ENCODE peak calls at places on chromosome 10, in five cellular contexts. I is gastrocnemius medialis, Y is lower lobe of right lung, K is PC-3, M is OCI-LY7. D is an unnamed sample. For H3K4me1, the result is how much of the 10 kb centered on the place peaks cover.

GRCh38 chr10:110840225-110840922 is 31.4 kb upstream of the PDCD4 start:
- DNase-seq in I (no peak), Y (peak), K (peak), M (no peak), D (no peak)

GRCh38 chr10:86535057-86535882 is 13.7 kb upstream of the WAPL start:
- DNase-seq in I (peak), Y (peak), K (peak), M (no peak), D (no peak)

GRCh38 chr10:88185830-88186229 is 322.4 kb downstream of the PTEN start:
- DNase-seq in I (no peak), Y (no peak), K (no peak), M (no peak), D (no peak)

GRCh38 chr10:34137955-34138354 is 677.1 kb downstream of the PARD3 start:
- DNase-seq in I (no peak), Y (no peak), K (peak), M (no peak), D (no peak)

GRCh38 chr10:37403776-37404175 is 278.4 kb downstream of the ANKRD30A start:
- DNase-seq in I (no peak), Y (no peak), K (peak), M (no peak), D (no peak)

GRCh38 chr10:19488592-19489280 is 327.5 kb upstream of the PLXDC2 start:
- DNase-seq in I (no peak), Y (peak), K (no peak), M (no peak), D (no peak)

GRCh38 chr10:106705576-106706526 is 458.7 kb downstream of the SORCS1 start:
- DNase-seq in I (no peak), Y (no peak), K (peak), M (peak), D (peak)

GRCh38 chr10:92544296-92544695 is 29.6 kb downstream of the IDE start:
- DNase-seq in I (no peak), Y (no peak), K (peak), M (peak), D (peak)

GRCh38 chr10:51630618-51631005 is 68.8 kb downstream of the CSTF2T start:
- DNase-seq in I (no peak), Y (no peak), K (no peak), M (no peak), D (no peak)

GRCh38 chr10:12177642-12178041 is 18.0 kb downstream of the NUDT5 start:
- DNase-seq in I (no peak), Y (no peak), K (peak), M (no peak), D (no peak)

GRCh38 chr10:71323407-71323806 is 4.3 kb downstream of the SLC29A3 start:
- DNase-seq in I (no peak), Y (no peak), K (no peak), M (peak), D (no peak)

DNA sequence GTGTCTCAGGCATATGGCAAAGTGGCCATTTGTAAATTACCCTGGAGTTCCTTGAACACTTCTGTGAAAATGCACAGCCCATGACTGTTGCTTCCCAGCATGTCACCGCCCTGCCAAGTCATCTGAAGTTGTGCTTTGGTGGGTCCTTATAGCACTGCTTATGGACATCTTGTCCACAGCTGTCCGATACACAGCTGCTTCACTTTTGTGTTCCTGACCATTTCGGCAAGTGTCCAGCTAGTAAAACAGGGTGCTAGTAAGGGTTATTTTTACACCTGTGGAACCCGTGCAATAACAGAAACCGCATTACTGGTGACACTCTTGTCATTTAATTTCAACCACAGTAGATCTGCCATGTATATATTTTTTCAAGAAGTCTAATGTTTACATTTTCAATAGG is 29.7 kb downstream of the PIP4K2A start:
- DNase-seq in I (no peak), Y (no peak), K (peak), M (no peak), D (no peak)
- H3K4me1 ChIP-seq in I (under half), Y (half or more), K (half or more), M (under half), D (under half)

GRCh38 chr10:126969310-126969709 is 64.1 kb downstream of the DOCK1 start:
- DNase-seq in I (no peak), Y (no peak), K (peak), M (no peak), D (peak)
- TF ChIP-seq CTCF in I (no peak), Y (peak), K (peak), M (no peak), D (peak)

GRCh38 chr10:5832946-5833345 is 19.7 kb upstream of the GDI2 start:
- DNase-seq in I (no peak), Y (no peak), K (peak), M (no peak), D (no peak)
- H3K27ac ChIP-seq in I (no peak), Y (no peak), K (no peak), M (no peak), D (no peak)

GRCh38 chr10:132408823-132409666 is 12.0 kb downstream of the PWWP2B start:
- DNase-seq in I (no peak), Y (peak), K (no peak), M (no peak), D (no peak)
- H3K4me1 ChIP-seq in I (under half), Y (half or more), K (under half), M (under half), D (under half)

GRCh38 chr10:91009121-91009520 is 88.2 kb upstream of the ANKRD1 start:
- DNase-seq in I (no peak), Y (no peak), K (no peak), M (no peak), D (no peak)

GRCh38 chr10:91010952-91011351 is 90.1 kb upstream of the ANKRD1 start:
- DNase-seq in I (no peak), Y (no peak), K (peak), M (no peak), D (no peak)

GRCh38 chr10:91006001-91006751 is 85.3 kb upstream of the ANKRD1 start:
- DNase-seq in I (peak), Y (peak), K (peak), M (peak), D (peak)

GRCh38 chr10:91006752-91007346 is 86.0 kb upstream of the ANKRD1 start:
- DNase-seq in I (no peak), Y (no peak), K (no peak), M (peak), D (no peak)

DNA sequence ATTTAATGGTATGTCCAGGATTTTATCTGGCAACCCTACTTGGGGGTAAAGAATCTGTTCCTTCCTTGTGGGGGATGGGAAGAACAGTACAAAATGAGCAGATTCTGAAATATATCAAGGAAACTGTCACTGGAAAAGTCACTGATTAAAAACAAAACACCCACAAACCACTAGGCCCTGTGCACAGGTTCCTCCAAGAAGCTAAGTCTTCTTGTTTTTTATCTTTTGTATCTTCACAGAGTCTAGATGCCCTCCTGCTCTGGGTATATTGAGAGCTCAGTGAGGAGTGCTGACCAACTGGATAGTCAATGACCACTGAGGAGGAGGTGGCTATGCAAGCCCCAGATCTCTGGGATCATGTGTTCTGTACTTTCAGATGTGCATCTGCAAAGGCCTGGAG is 86.8 kb upstream of the ANKRD1 start:
- DNase-seq in I (no peak), Y (no peak), K (no peak), M (no peak), D (no peak)
- TF ChIP-seq CTCF in I (no peak), Y (no peak), K (no peak), M (no peak), D (no peak)

GRCh38 chr10:3469639-3470020 is 297.0 kb upstream of the PITRM1 start:
- DNase-seq in I (no peak), Y (no peak), K (peak), M (no peak), D (peak)
- H3K27ac ChIP-seq in I (peak), Y (peak), K (peak), M (no peak), D (peak)

GRCh38 chr10:102764340-102765257 is 20.9 kb downstream of the WBP1L start:
- DNase-seq in I (no peak), Y (no peak), K (peak), M (no peak), D (no peak)

GRCh38 chr10:102767428-102768160 is 23.8 kb downstream of the WBP1L start:
- DNase-seq in I (no peak), Y (no peak), K (no peak), M (no peak), D (no peak)

GRCh38 chr10:102759497-102760210 is 15.9 kb downstream of the WBP1L start:
- DNase-seq in I (no peak), Y (no peak), K (no peak), M (no peak), D (no peak)

GRCh38 chr10:102762401-102763015 is 18.8 kb downstream of the WBP1L start:
- DNase-seq in I (no peak), Y (no peak), K (no peak), M (no peak), D (no peak)

DNA sequence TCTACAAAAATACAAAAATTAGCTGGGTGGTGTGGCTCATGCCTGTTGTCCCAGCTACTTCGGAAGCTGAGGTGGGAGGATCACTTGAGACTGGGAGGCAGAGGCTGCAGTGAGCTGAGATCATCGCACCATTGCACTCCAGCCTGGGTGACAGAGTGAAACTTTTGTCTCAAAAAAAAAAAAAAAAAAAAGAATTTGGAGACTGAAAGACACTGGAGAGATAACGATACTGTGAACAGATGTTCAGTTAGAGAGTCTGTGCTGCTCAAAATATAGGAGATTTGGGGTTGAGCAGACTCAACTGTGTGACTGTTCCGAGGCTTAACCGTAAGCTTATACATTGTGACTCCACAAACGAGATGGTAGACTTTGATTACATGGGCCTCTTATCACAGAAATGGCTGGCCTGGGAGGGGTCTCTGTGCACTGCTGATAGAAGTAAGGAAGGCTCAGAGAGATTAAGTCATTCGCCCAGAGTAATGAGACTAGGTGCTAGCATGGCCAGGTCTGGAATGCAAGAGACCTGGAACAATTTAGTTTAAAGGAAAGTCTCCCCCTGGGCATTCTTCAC is 19.4 kb downstream of the WBP1L start:
- DNase-seq in I (no peak), Y (no peak), K (no peak), M (no peak), D (no peak)
- H3K4me1 ChIP-seq in I (under half), Y (half or more), K (under half), M (under half), D (under half)

GRCh38 chr10:124403548-124403947 is 15.2 kb downstream of the OAT start:
- DNase-seq in I (no peak), Y (no peak), K (peak), M (peak), D (peak)
- TF ChIP-seq CTCF in I (peak), Y (peak), K (peak), M (peak), D (peak)

DNA sequence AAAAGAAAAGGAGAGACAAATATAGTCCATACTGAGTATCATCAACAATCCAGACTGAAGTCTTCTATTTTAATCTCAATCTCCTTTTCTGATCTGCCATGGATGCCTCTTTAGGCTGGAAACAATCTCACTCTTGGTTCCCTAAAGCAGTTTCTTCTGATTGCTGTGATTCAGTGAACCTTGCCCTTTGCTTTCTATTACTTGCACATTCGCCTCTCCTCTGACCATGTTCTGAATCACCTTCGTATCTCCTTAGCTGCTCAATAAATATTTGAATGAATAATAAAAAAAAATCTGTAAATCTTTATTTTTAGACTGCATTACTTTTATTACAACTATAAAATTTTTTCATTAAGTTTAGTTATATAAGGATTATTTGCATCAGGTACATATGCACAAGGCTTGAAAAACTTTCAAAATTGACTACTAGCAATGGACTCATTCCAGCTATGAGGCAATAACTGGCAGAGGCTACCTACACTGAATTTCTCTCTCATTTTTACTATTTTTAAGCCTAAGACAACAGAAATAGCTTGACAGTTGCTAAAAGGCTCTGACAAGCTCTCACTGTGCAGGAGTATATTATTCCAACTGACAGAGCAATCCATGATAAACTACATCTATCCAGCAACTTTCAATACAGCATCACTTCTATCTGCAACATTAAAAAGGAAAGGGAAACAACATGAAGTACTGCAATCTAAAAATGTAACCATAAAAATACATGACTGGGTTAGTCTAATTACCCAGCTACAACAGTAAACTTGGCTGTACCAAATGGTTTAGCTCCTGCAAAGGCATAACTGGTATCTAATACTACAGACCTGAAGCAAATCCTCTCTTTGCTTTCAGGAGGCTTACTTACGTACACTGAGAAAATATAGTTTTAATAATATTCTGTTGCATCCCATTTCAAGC is 25.6 kb downstream of the TM9SF3 start:
- DNase-seq in I (no peak), Y (no peak), K (peak), M (no peak), D (no peak)
- H3K27ac ChIP-seq in I (no peak), Y (no peak), K (peak), M (no peak), D (no peak)